ENCODE peak calls at places on chromosomes 6 and 20, in seven cellular contexts. One of them, this sample, is unnamed.

GRCh38 chr6:12049165-12049564 is 37.1 kb downstream of the HIVEP1 start:
- DNase-seq in GM13977: peak
- DNase-seq in sigmoid colon: no peak
- DNase-seq in neural crest cell: no peak
- DNase-seq in GM06990: peak
- DNase-seq in IMR-90: no peak
- DNase-seq in endothelial cell: no peak
- DNase-seq in this sample: no peak

GRCh38 chr6:79071547-79071946 is 6.5 kb downstream of the PHIP start:
- DNase-seq in GM13977: no peak
- DNase-seq in IMR-90: no peak
- DNase-seq in sigmoid colon: no peak
- DNase-seq in endothelial cell: no peak
- DNase-seq in GM06990: peak
- DNase-seq in neural crest cell: no peak
- DNase-seq in this sample: no peak

GRCh38 chr6:32689531-32690505 is 23.4 kb upstream of the HLA-DQB1 start:
- DNase-seq in endothelial cell: no peak
- DNase-seq in GM06990: peak
- DNase-seq in sigmoid colon: no peak
- DNase-seq in GM13977: peak
- DNase-seq in neural crest cell: no peak
- DNase-seq in IMR-90: no peak
- DNase-seq in this sample: no peak

GRCh38 chr6:73471686-73472290 is 10.3 kb downstream of the MTO1 start:
- DNase-seq in neural crest cell: no peak
- DNase-seq in GM13977: peak
- DNase-seq in GM06990: peak
- DNase-seq in sigmoid colon: no peak
- DNase-seq in endothelial cell: no peak
- DNase-seq in IMR-90: no peak
- DNase-seq in this sample: no peak

GRCh38 chr20:32586291-32586690 is 1.2 kb upstream of the NOL4L start:
- DNase-seq in GM13977: no peak
- DNase-seq in neural crest cell: no peak
- DNase-seq in endothelial cell: no peak
- DNase-seq in GM06990: no peak
- DNase-seq in sigmoid colon: no peak
- DNase-seq in IMR-90: no peak
- DNase-seq in this sample: no peak

GRCh38 chr20:44973053-44973452 is 6.7 kb downstream of the STK4 start:
- DNase-seq in GM13977: no peak
- DNase-seq in sigmoid colon: no peak
- DNase-seq in GM06990: no peak
- DNase-seq in endothelial cell: no peak
- DNase-seq in IMR-90: no peak
- DNase-seq in neural crest cell: no peak
- DNase-seq in this sample: no peak

GRCh38 chr6:12439296-12439695 is 149.1 kb downstream of the EDN1 start:
- DNase-seq in neural crest cell: no peak
- DNase-seq in sigmoid colon: no peak
- DNase-seq in GM06990: no peak
- DNase-seq in endothelial cell: no peak
- DNase-seq in GM13977: no peak
- DNase-seq in IMR-90: no peak
- DNase-seq in this sample: no peak

GRCh38 chr6:4139272-4139671 is 3.9 kb upstream of the ECI2 start:
- DNase-seq in sigmoid colon: no peak
- DNase-seq in IMR-90: no peak
- DNase-seq in GM06990: no peak
- DNase-seq in endothelial cell: no peak
- DNase-seq in GM13977: no peak
- DNase-seq in neural crest cell: no peak
- DNase-seq in this sample: peak

GRCh38 chr20:57389695-57390603 is 1.2 kb upstream of the RBM38 start:
- DNase-seq in endothelial cell: no peak
- DNase-seq in IMR-90: no peak
- DNase-seq in GM13977: peak
- DNase-seq in sigmoid colon: peak
- DNase-seq in neural crest cell: no peak
- DNase-seq in GM06990: peak
- DNase-seq in this sample: peak

GRCh38 chr6:43793154-43793874 is 23.3 kb downstream of the VEGFA start:
- DNase-seq in GM13977: no peak
- DNase-seq in endothelial cell: no peak
- DNase-seq in GM06990: no peak
- DNase-seq in sigmoid colon: no peak
- DNase-seq in neural crest cell: no peak
- DNase-seq in IMR-90: no peak
- DNase-seq in this sample: no peak

DNA sequence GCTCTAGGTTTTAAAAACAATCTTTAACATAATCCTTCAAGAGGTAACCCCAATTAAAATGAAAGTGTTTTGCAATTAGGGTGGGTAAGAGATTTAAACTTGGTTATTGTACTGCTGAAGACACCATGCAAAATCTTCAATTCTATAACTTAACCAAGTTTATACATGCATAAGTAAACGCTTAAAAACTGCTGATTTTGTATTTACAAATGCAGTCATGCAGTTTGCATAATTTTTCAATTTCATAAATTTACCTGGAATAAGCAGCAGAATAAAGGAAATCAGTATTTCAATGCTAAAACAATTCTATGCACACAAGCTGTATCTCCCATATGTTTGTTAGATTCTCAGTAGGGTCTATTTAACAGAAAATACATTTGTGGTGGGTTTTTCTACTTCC is 22.9 kb downstream of the SSR1 start:
- DNase-seq in endothelial cell: no peak
- DNase-seq in sigmoid colon: no peak
- DNase-seq in neural crest cell: no peak
- DNase-seq in IMR-90: no peak
- DNase-seq in GM13977: no peak
- DNase-seq in GM06990: no peak
- DNase-seq in this sample: no peak
- TF ChIP-seq CTCF in endothelial cell: no peak
- TF ChIP-seq CTCF in sigmoid colon: no peak
- TF ChIP-seq CTCF in neural crest cell: no peak
- TF ChIP-seq CTCF in IMR-90: no peak
- TF ChIP-seq CTCF in GM13977: no peak
- TF ChIP-seq CTCF in GM06990: no peak
- TF ChIP-seq CTCF in this sample: no peak

GRCh38 chr6:303948-304558 is 11.8 kb downstream of the DUSP22 start:
- DNase-seq in neural crest cell: no peak
- DNase-seq in IMR-90: no peak
- DNase-seq in endothelial cell: no peak
- DNase-seq in sigmoid colon: no peak
- DNase-seq in GM13977: no peak
- DNase-seq in GM06990: no peak
- DNase-seq in this sample: no peak
- TF ChIP-seq CTCF in neural crest cell: no peak
- TF ChIP-seq CTCF in IMR-90: no peak
- TF ChIP-seq CTCF in endothelial cell: no peak
- TF ChIP-seq CTCF in sigmoid colon: no peak
- TF ChIP-seq CTCF in GM13977: peak
- TF ChIP-seq CTCF in GM06990: peak
- TF ChIP-seq CTCF in this sample: no peak

GRCh38 chr6:150667977-150668716 is 68.5 kb downstream of the PLEKHG1 start:
- DNase-seq in GM06990: no peak
- DNase-seq in sigmoid colon: peak
- DNase-seq in endothelial cell: peak
- DNase-seq in IMR-90: peak
- DNase-seq in GM13977: no peak
- DNase-seq in neural crest cell: peak
- DNase-seq in this sample: no peak
- TF ChIP-seq CTCF in GM06990: no peak
- TF ChIP-seq CTCF in sigmoid colon: no peak
- TF ChIP-seq CTCF in endothelial cell: no peak
- TF ChIP-seq CTCF in IMR-90: no peak
- TF ChIP-seq CTCF in GM13977: no peak
- TF ChIP-seq CTCF in neural crest cell: peak
- TF ChIP-seq CTCF in this sample: no peak

DNA sequence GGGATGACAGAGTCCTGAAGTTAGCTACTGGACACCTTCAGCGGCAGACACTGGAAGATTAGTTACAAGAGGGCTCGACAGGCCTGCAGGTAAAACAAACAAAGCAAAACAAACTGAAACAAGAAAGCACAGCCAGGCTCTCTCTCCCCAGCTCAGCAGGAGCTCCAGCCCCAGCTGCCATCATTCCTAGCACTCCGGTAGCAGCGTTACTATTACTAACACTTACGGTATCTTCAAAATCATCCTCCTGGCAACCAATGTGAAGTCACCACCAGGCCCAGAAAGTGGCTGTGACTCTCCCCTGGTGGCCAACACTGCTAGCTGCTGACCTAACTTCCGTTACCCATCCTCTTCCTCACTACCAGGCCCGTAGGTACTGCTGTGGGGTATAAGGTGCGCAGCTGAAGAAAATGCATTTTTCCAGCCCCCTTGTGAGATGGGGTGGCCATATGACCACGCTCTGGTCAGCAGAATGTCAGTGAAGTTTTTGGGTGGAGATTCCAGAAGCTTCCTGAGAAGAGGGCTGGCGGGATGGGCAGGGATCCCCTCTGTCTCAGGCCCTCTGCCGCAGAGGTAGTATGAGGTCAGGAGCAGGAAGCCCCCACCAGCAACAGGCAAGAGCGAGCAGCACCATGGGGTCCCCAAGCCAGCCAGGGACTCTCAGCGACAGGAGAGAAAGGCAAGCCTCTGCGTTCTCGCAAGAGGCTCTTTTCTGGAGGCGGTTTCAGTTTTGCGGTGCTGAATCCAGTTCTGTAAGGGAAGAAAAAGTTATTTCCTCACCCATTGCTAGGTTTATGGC is 37.4 kb upstream of the TBXT start:
- DNase-seq in IMR-90: no peak
- DNase-seq in GM13977: no peak
- DNase-seq in neural crest cell: no peak
- DNase-seq in endothelial cell: no peak
- DNase-seq in sigmoid colon: no peak
- DNase-seq in GM06990: no peak
- DNase-seq in this sample: no peak
- TF ChIP-seq CTCF in IMR-90: no peak
- TF ChIP-seq CTCF in GM13977: no peak
- TF ChIP-seq CTCF in neural crest cell: no peak
- TF ChIP-seq CTCF in endothelial cell: no peak
- TF ChIP-seq CTCF in sigmoid colon: no peak
- TF ChIP-seq CTCF in GM06990: peak
- TF ChIP-seq CTCF in this sample: no peak

DNA sequence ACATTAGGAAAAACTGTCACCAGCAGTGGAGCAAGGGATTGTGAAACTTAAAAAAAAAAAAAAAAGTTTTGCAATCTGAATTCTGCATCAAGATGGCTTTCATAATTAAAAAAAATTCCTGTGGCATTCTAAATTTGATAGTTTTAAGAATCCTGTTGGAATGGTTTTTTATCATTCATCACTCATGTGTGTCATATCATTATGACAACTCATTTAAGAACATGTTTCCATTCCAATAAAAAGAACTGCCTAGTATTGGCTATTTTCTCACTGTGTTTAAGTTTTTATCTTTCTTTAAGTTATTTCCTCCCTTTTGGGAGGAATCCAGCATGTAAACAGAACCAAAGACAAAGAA is 26.2 kb upstream of the RHAG start:
- DNase-seq in IMR-90: no peak
- DNase-seq in GM13977: no peak
- DNase-seq in sigmoid colon: no peak
- DNase-seq in GM06990: no peak
- DNase-seq in neural crest cell: no peak
- DNase-seq in endothelial cell: no peak
- DNase-seq in this sample: no peak
- TF ChIP-seq CTCF in IMR-90: no peak
- TF ChIP-seq CTCF in GM13977: no peak
- TF ChIP-seq CTCF in sigmoid colon: no peak
- TF ChIP-seq CTCF in GM06990: no peak
- TF ChIP-seq CTCF in neural crest cell: no peak
- TF ChIP-seq CTCF in endothelial cell: no peak
- TF ChIP-seq CTCF in this sample: no peak

DNA sequence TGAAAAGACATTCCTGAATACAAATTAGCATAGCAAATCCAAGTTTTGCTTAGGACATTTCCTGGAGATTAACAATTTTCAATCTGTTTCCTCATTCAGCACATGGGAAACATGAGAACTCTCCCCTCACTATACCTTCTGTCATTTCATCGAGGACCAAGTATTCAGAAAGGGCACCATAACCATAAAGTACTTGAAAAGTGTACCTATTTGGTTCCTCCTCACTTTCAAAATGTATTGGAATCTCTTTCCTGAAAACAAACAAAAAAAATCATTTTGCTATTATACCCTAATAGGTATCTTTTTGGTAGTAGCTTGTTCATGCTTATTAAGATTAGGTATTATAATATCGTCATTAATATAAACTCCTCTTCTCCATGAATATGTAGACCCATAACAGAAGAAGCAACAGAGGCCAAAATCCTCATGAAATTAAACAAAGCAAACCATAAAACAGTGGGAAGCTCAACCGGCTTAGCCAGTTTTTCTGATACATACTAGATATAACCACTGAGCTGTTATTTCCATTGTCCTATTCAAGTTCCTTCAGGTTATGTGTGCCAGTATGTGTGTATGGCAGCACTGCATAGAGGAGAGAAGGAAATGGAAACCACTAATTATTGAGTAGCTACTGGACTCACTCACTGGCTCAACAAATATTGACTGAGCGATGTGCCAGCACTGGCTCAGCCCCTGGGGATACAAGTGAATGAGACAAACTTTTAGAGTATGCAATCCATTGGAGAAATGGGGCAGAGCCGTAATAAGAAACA is 274.0 kb downstream of the MAFB start:
- DNase-seq in GM06990: no peak
- DNase-seq in endothelial cell: no peak
- DNase-seq in IMR-90: no peak
- DNase-seq in GM13977: no peak
- DNase-seq in neural crest cell: no peak
- DNase-seq in sigmoid colon: no peak
- DNase-seq in this sample: no peak
- TF ChIP-seq CTCF in GM06990: no peak
- TF ChIP-seq CTCF in endothelial cell: no peak
- TF ChIP-seq CTCF in IMR-90: no peak
- TF ChIP-seq CTCF in GM13977: no peak
- TF ChIP-seq CTCF in neural crest cell: no peak
- TF ChIP-seq CTCF in sigmoid colon: no peak
- TF ChIP-seq CTCF in this sample: no peak

This sample was measured in activated CD8-positive, alpha-beta T cell treated with anti-CD3 and anti-CD28 coated beads for 36 hours.